ENCODE peak calls at places on chromosomes 6 and 20, in five cellular contexts. C is epithelial cell of esophagus, K is left lung, Q is cardiac muscle cell, T is T47D. G is an unnamed sample.
A peak's percentile ranks its signal among the peaks of the same experiment; 100 is the strongest.

GRCh38 chr6:134060491-134061106 is 8.2 kb upstream of the SLC2A12 start:
- DNase-seq in K (no peak), T (no peak), Q (no peak), C (peak; percentile 75), G (no peak)

GRCh38 chr6:41733349-41733706 is 2.1 kb downstream of the TFEB start:
- DNase-seq in K (no peak), Q (no peak), C (no peak), T (no peak), G (no peak)

GRCh38 chr20:58986968-58987517 is 6.0 kb downstream of the NELFCD start:
- DNase-seq in K (no peak), Q (no peak), T (no peak), C (no peak), G (no peak)

GRCh38 chr6:17871836-17872235 is 115.6 kb downstream of the KIF13A start:
- DNase-seq in C (no peak), Q (no peak), T (no peak), K (no peak), G (no peak)

GRCh38 chr20:59645316-59645715 is 41.0 kb downstream of the PHACTR3 start:
- DNase-seq in K (no peak), Q (no peak), T (no peak), C (no peak), G (no peak)

GRCh38 chr20:11838076-11838636 is 79.5 kb upstream of the BTBD3 start:
- DNase-seq in K (no peak), T (no peak), Q (no peak), C (peak; percentile 25), G (no peak)

GRCh38 chr20:25038103-25038410 is 19.9 kb downstream of the ACSS1 start:
- DNase-seq in T (no peak), K (no peak), C (no peak), Q (no peak), G (no peak)

GRCh38 chr20:57625978-57626377 is 5.8 kb upstream of the ZBP1 start:
- DNase-seq in T (no peak), K (no peak), Q (no peak), C (no peak), G (no peak)

GRCh38 chr6:36098920-36099647 is 31.2 kb upstream of the MAPK13 start:
- DNase-seq in T (no peak), K (no peak), C (no peak), Q (peak; percentile 57), G (no peak)

GRCh38 chr6:35728663-35729348 is 8.0 kb upstream of the ARMC12 start:
- DNase-seq in K (peak; percentile 80), C (peak; percentile 70), Q (no peak), T (no peak), G (peak; percentile 81)

GRCh38 chr20:38168791-38169589 is 3.9 kb upstream of the TGM2 start:
- DNase-seq in K (peak; percentile 78), C (peak; percentile 52), Q (no peak), T (no peak), G (peak; percentile 85)

GRCh38 chr6:110897433-110897832 is 22.8 kb downstream of the AMD1 start:
- DNase-seq in Q (no peak), T (no peak), C (no peak), K (no peak), G (no peak)

GRCh38 chr6:33613146-33613793 is 7.9 kb upstream of the ITPR3 start:
- DNase-seq in C (peak; percentile 74), K (no peak), Q (no peak), T (no peak), G (no peak)

GRCh38 chr20:48326868-48327267 is 500.9 kb downstream of the PREX1 start:
- DNase-seq in Q (no peak), K (no peak), C (no peak), T (no peak), G (no peak)

GRCh38 chr20:39849171-39849570 is 839.9 kb downstream of the MAFB start:
- DNase-seq in Q (no peak), T (no peak), C (no peak), K (no peak), G (no peak)

GRCh38 chr6:13877116-13877515 is 47.6 kb upstream of the RNF182 start:
- DNase-seq in Q (no peak), T (no peak), C (peak; percentile 52), K (no peak), G (no peak)

GRCh38 chr6:53793318-53793975 is 1.4 kb upstream of the LRRC1 start:
- DNase-seq in T (peak; percentile 56), K (peak; percentile 71), Q (peak; percentile 85), C (peak; percentile 83), G (no peak)

GRCh38 chr20:13219327-13220193 is 1.5 kb upstream of the ISM1 start:
- DNase-seq in Q (no peak), K (no peak), C (no peak), T (no peak), G (no peak)

GRCh38 chr6:145137425-145137824 is 597.9 kb downstream of the EPM2A start:
- DNase-seq in T (no peak), Q (peak; percentile 24), K (no peak), C (peak; percentile 52), G (no peak)

GRCh38 chr6:43796910-43797890 is 27.2 kb downstream of the VEGFA start:
- DNase-seq in K (peak; percentile 28), C (no peak), T (no peak), Q (peak; percentile 46), G (no peak)

GRCh38 chr6:54860739-54861138 is 14.2 kb downstream of the FAM83B start:
- DNase-seq in C (peak; percentile 72), K (no peak), T (no peak), Q (no peak), G (no peak)

GRCh38 chr20:4053516-4053919 is 38.2 kb upstream of the RNF24 start:
- DNase-seq in Q (no peak), T (no peak), K (no peak), C (peak; percentile 88), G (no peak)

GRCh38 chr6:169868458-169868857 is 117.0 kb downstream of the ERMARD start:
- DNase-seq in K (no peak), Q (no peak), C (no peak), T (no peak), G (no peak)

GRCh38 chr6:166671434-166672061 is 44.5 kb upstream of the RPS6KA2 start:
- DNase-seq in C (no peak), Q (no peak), T (no peak), K (no peak), G (no peak)

GRCh38 chr20:31594558-31595379 is 10.3 kb upstream of the ID1 start:
- DNase-seq in C (no peak), K (no peak), Q (no peak), T (no peak), G (no peak)

GRCh38 chr20:49534314-49534713 is 33.6 kb downstream of the PTGIS start:
- DNase-seq in C (peak; percentile 50), Q (peak; percentile 76), T (peak; percentile 65), K (no peak), G (no peak)

GRCh38 chr20:14055127-14055742 is 59.9 kb downstream of the MACROD2 start:
- DNase-seq in T (peak; percentile 16), C (peak; percentile 76), K (no peak), Q (peak; percentile 76), G (no peak)

GRCh38 chr20:63103402-63104311 is 96.9 kb upstream of the BHLHE23 start:
- DNase-seq in C (no peak), Q (no peak), T (no peak), K (no peak), G (peak; percentile 22)

GRCh38 chr20:63176448-63177133 is 39.3 kb downstream of the YTHDF1 start:
- DNase-seq in K (no peak), T (no peak), C (no peak), Q (no peak), G (no peak)

GRCh38 chr6:152170702-152171667 is 363.5 kb downstream of the ESR1 start:
- DNase-seq in Q (no peak), K (no peak), T (peak; percentile 3), C (peak; percentile 7), G (no peak)

GRCh38 chr20:51400051-51400926 is 142.2 kb downstream of the NFATC2 start:
- DNase-seq in C (peak; percentile 40), K (no peak), Q (no peak), T (no peak), G (no peak)

GRCh38 chr20:31602779-31603441 is 2.2 kb upstream of the ID1 start:
- DNase-seq in K (no peak), T (no peak), Q (no peak), C (peak; percentile 85), G (no peak)

GRCh38 chr20:53763707-53764415 is 170.2 kb upstream of the ZNF217 start:
- DNase-seq in K (no peak), Q (no peak), T (no peak), C (no peak), G (peak; percentile 29)

GRCh38 chr6:74598473-74599393 is 607.1 kb downstream of the COL12A1 start:
- DNase-seq in Q (no peak), C (peak; percentile 78), K (no peak), T (peak; percentile 8), G (no peak)

GRCh38 chr6:133814797-133815196 is 74.1 kb upstream of the TCF21 start:
- DNase-seq in T (no peak), C (peak; percentile 84), K (no peak), Q (no peak), G (no peak)

G was measured in right lobe of liver.